ENCODE peak calls at places on chromosomes 13 and 19, in nine cellular contexts. L is tibial artery, Q is upper lobe of right lung, Y is H1, J is lower lobe of right lung, Z is kidney, M is colonic mucosa, U is heart right ventricle, E is PC-3. F is an unnamed sample.

GRCh38 chr13:112608212-112608611 is 20.3 kb upstream of the TUBGCP3 start:
- DNase-seq in Y (no peak), Z (no peak), U (no peak), J (no peak), E (no peak), Q (no peak), M (no peak), L (no peak), F (no peak)

GRCh38 chr13:39408512-39408911 is 194.5 kb downstream of the LHFPL6 start:
- DNase-seq in M (no peak), J (no peak), Z (no peak), Y (no peak), U (no peak), Q (no peak), E (no peak), L (no peak), F (no peak)

GRCh38 chr19:55255618-55256423 is 3.0 kb downstream of the PPP6R1 start:
- DNase-seq in M (no peak), Y (no peak), J (no peak), U (no peak), E (peak; percentile 95), L (no peak), Q (no peak), Z (peak; percentile 78), F (peak; percentile 5)

GRCh38 chr13:40439928-40440327 is 226.5 kb downstream of the FOXO1 start:
- DNase-seq in E (no peak), Y (no peak), M (no peak), L (peak; percentile 59), Q (no peak), J (no peak), U (no peak), Z (no peak), F (no peak)

GRCh38 chr13:75760182-75760981 is 124.3 kb downstream of the LMO7 start:
- DNase-seq in Z (peak; percentile 33), U (no peak), Y (no peak), J (peak; percentile 61), Q (no peak), L (no peak), E (peak; percentile 76), M (peak; percentile 81), F (no peak)

GRCh38 chr13:80438521-80438920 is 97.6 kb upstream of the SPRY2 start:
- DNase-seq in Y (no peak), Z (no peak), Q (no peak), U (no peak), J (no peak), M (no peak), L (no peak), E (no peak), F (no peak)

GRCh38 chr13:49938921-49939320 is 2.8 kb upstream of the SPRYD7 start:
- DNase-seq in M (peak; percentile 90), Q (no peak), J (no peak), L (no peak), Z (no peak), Y (no peak), E (no peak), U (no peak), F (no peak)

GRCh38 chr19:46000497-46001246 is 5.4 kb downstream of the CCDC61 start:
- DNase-seq in J (peak; percentile 75), M (peak; percentile 77), Q (peak; percentile 83), U (peak; percentile 44), Y (no peak), E (no peak), Z (peak; percentile 80), L (no peak), F (peak; percentile 67)

GRCh38 chr13:39044536-39044935 is 6.3 kb downstream of the NHLRC3 start:
- DNase-seq in M (no peak), Q (no peak), E (no peak), L (no peak), U (no peak), J (no peak), Y (no peak), Z (no peak), F (no peak)

GRCh38 chr19:18946918-18947317 is 5.9 kb upstream of the HOMER3 start:
- DNase-seq in M (no peak), Q (no peak), J (no peak), U (no peak), Z (no peak), Y (no peak), L (no peak), E (no peak), F (no peak)

GRCh38 chr13:74372511-74372910 is 238.3 kb upstream of the KLF12 start:
- DNase-seq in Q (no peak), J (no peak), E (no peak), U (no peak), Z (no peak), L (no peak), M (no peak), Y (no peak), F (no peak)

GRCh38 chr13:51041710-51042109 is 69.4 kb downstream of the C13orf42 start:
- DNase-seq in U (no peak), M (no peak), Q (no peak), J (no peak), Y (no peak), E (no peak), Z (no peak), L (no peak), F (no peak)

DNA sequence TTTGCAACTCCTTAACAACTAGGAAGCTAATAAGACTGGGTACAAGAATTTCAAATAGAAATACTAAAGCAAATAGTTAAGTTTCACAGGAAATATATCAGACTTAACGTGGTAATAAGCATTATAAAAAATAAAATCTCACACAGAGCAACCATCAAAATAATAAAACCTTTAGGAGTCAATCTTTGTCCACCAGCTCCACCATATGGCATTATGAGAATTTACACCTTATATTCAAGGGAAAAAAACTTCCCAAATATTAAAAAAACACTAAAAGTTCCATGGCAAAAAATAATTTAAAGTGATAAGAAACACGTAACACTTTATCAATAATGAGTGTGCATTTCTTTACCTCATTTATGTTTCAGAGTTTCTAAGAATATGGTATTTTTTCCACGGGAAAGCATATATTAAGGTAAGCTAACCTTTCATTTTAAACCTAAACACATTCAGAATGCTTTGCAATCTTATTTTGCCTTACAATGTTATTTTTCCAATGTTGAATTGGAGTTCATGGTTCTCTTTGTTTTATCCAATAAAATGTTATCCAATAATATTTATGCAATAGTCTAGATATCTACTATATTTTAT is 423.2 kb upstream of the SGCG start:
- DNase-seq in J (no peak), Y (no peak), E (peak; percentile 9), U (no peak), L (no peak), M (no peak), Z (no peak), Q (no peak), F (peak; percentile 28)
- TF ChIP-seq CTCF in J (peak; percentile 22), Y (no peak), E (peak; percentile 62), U (no peak), L (peak; percentile 39), M (no peak), Z (no peak), Q (peak; percentile 43), F (peak; percentile 39)

GRCh38 chr19:5953680-5954213 is 24.2 kb downstream of the RANBP3 start:
- DNase-seq in M (no peak), E (no peak), L (no peak), J (no peak), Y (no peak), U (no peak), Z (peak; percentile 32), Q (no peak), F (no peak)
- H3K4me3 ChIP-seq in M (no peak overlapping the region), E (no peak overlapping the region), L (no peak overlapping the region), J (no peak overlapping the region), Y (no peak overlapping the region), U (no peak overlapping the region), Z (no peak overlapping the region), Q (no peak overlapping the region), F (no peak overlapping the region)

GRCh38 chr13:90447735-90448103 is 899.8 kb upstream of the MIR17HG start:
- DNase-seq in J (no peak), E (peak; percentile 64), L (no peak), M (no peak), U (no peak), Q (no peak), Z (no peak), Y (no peak), F (no peak)

GRCh38 chr13:90444232-90444631 is 903.3 kb upstream of the MIR17HG start:
- DNase-seq in Y (no peak), Q (no peak), Z (no peak), U (no peak), J (no peak), L (no peak), E (no peak), M (no peak), F (no peak)

GRCh38 chr13:90445179-90445578 is 902.3 kb upstream of the MIR17HG start:
- DNase-seq in Y (peak; percentile 31), Z (no peak), L (no peak), M (no peak), E (peak; percentile 88), U (no peak), Q (no peak), J (no peak), F (peak; percentile 95)

GRCh38 chr13:90447034-90447734 is 900.3 kb upstream of the MIR17HG start:
- DNase-seq in J (no peak), Q (no peak), M (no peak), L (no peak), Z (no peak), E (peak; percentile 39), U (no peak), Y (no peak), F (no peak)

GRCh38 chr13:90443268-90443667 is 904.2 kb upstream of the MIR17HG start:
- DNase-seq in J (no peak), Q (no peak), Z (no peak), U (no peak), M (no peak), L (no peak), Y (no peak), E (peak; percentile 54), F (no peak)
- H3K27ac ChIP-seq in J (no peak overlapping the region), Q (no peak overlapping the region), Z (no peak overlapping the region), U (no peak overlapping the region), M (no peak overlapping the region), L (no peak overlapping the region), Y (no peak overlapping the region), E (no peak overlapping the region), F (no peak overlapping the region)

DNA sequence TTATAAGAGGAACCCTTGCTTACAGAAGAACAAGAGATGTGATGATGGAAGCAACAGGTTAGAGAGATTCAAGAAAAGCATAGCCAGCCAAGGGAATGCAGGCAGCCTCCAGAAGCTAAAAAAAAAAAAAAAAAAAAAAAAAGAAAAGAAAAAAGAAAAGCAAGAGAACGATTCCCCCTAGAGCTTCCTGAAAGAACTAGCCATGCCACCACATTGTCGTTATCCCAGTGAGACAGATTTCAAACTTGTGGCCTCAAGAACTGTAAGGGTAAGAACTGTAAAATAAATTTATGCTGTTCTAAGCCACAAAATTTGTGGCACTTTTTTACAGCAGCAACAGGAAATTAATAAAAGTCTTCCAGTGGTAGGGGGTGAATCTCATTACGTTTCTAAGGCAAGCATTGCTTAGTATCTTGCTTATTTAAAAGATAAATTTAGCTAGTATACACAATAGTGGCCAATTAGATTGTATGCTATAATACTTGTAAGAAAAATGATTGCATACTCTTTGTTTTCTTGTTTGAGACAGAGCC is 21.8 kb downstream of the RFXAP start:
- DNase-seq in Y (no peak), E (no peak), L (no peak), J (no peak), Z (no peak), U (no peak), Q (no peak), M (no peak), F (no peak)
- TF ChIP-seq CTCF in Y (peak; percentile 25), E (no peak), L (no peak), J (no peak), Z (no peak), U (no peak), Q (no peak), M (no peak), F (no peak)